ENCODE peak calls at places on chromosome 22, in seven cellular contexts. R is tibial nerve; U is spleen; J is CD8-positive, alpha-beta T cell; X is tibial artery; P is lower lobe of right lung; L is RWPE2. G is an unnamed sample. For H3K4me1, the result is how much of the 10 kb centered on the place peaks cover.

GRCh38 chr22:33467718-33468117 is 409.5 kb upstream of the SYN3 start:
- DNase-seq in R (no peak), U (no peak), P (no peak), X (no peak), J (no peak), L (no peak), G (no peak)

GRCh38 chr22:42080287-42080686 is 787 bp downstream of the SMDT1 start:
- DNase-seq in J (peak), R (no peak), L (no peak), P (no peak), X (peak), U (peak), G (peak)

GRCh38 chr22:26401726-26402125 is 27.3 kb upstream of the ASPHD2 start:
- DNase-seq in P (no peak), R (no peak), J (no peak), L (no peak), X (no peak), U (no peak), G (no peak)

GRCh38 chr22:17960695-17961442 is 63.5 kb downstream of the MICAL3 start:
- DNase-seq in P (no peak), L (no peak), J (no peak), X (no peak), U (peak), R (no peak), G (no peak)

GRCh38 chr22:45671051-45671782 is 417 bp upstream of the ATXN10 start:
- DNase-seq in L (no peak), P (no peak), R (no peak), J (no peak), X (no peak), U (peak), G (no peak)

GRCh38 chr22:30420401-30421178 is 5.0 kb upstream of the MTFP1 start:
- DNase-seq in P (no peak), L (no peak), U (no peak), J (no peak), R (no peak), X (no peak), G (peak)

GRCh38 chr22:50694766-50695420 is 22.3 kb downstream of the SHANK3 start:
- DNase-seq in L (peak), P (peak), J (no peak), R (no peak), U (peak), X (no peak), G (no peak)

GRCh38 chr22:50304528-50305392 is 2.7 kb downstream of the PLXNB2 start:
- DNase-seq in J (no peak), L (no peak), X (peak), R (no peak), U (no peak), P (peak), G (peak)

GRCh38 chr22:30485362-30485988 is 13.7 kb upstream of the SEC14L3 start:
- DNase-seq in P (peak), X (no peak), U (peak), L (no peak), R (peak), J (peak), G (no peak)

GRCh38 chr22:27667121-27667843 is 134.3 kb downstream of the MN1 start:
- DNase-seq in X (peak), P (no peak), J (no peak), R (no peak), L (no peak), U (peak), G (no peak)

GRCh38 chr22:17589810-17590375 is 26.6 kb downstream of the SLC25A18 start:
- DNase-seq in P (no peak), L (no peak), J (no peak), R (no peak), X (peak), U (peak), G (no peak)

GRCh38 chr22:22746061-22746962 is 101.9 kb downstream of the GGTLC2 start:
- DNase-seq in R (no peak), U (no peak), X (no peak), L (no peak), P (no peak), J (no peak), G (no peak)

GRCh38 chr22:39990688-39991087 is 4.1 kb upstream of the FAM83F start:
- DNase-seq in R (no peak), L (no peak), J (no peak), U (no peak), X (no peak), P (no peak), G (no peak)
- H3K27ac ChIP-seq in R (peak), L (no peak), J (no peak), U (no peak), X (no peak), P (no peak), G (no peak)

GRCh38 chr22:36455571-36456458 is 25.6 kb downstream of the TXN2 start:
- DNase-seq in L (no peak), J (peak), U (peak), P (no peak), X (no peak), R (no peak), G (no peak)

GRCh38 chr22:36456459-36456835 is 25.0 kb downstream of the TXN2 start:
- DNase-seq in X (no peak), L (no peak), P (no peak), R (no peak), J (no peak), U (no peak), G (no peak)

GRCh38 chr22:36453266-36453607 is 28.2 kb downstream of the TXN2 start:
- DNase-seq in P (no peak), U (no peak), L (no peak), J (no peak), X (no peak), R (no peak), G (no peak)

GRCh38 chr22:36453855-36454378 is 27.5 kb downstream of the TXN2 start:
- DNase-seq in J (no peak), R (no peak), X (no peak), L (no peak), U (no peak), P (no peak), G (no peak)

DNA sequence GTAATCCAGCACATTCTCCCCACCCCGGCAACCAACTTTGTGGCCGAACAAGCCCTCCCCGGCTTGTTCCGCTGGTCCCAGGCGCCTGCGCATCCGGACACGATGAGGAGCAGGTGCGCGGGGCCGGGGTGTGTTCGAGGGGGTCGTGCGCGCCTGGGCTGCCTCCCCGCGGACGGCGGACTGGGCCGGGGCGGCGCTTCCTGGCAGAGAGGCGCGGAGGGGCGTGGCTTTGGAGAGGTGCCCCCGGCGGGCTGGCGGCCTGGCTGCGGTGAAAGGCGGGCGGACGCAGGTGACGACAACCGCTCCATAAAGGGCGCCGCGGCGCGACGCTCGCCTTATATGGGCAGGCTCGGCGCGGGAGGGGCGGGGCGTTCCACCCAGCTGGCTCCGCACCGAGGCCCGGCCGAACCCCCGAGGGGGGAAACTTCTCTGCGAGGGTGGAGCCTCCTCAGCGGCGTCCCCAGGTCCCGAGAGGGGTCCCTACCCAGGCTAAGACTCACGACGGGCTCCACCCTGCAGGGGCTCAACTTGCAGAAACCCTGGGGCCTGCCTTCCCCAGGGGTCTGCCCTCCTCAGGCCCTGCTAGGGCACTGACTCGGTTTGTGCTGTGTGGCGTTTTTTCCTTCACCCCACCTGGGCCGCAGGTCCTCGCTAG is 26.4 kb downstream of the TXN2 start:
- DNase-seq in P (peak), R (peak), U (peak), X (peak), J (peak), L (peak), G (peak)
- TF ChIP-seq CTCF in P (no peak), R (no peak), U (no peak), X (no peak), J (no peak), L (peak), G (peak)

DNA sequence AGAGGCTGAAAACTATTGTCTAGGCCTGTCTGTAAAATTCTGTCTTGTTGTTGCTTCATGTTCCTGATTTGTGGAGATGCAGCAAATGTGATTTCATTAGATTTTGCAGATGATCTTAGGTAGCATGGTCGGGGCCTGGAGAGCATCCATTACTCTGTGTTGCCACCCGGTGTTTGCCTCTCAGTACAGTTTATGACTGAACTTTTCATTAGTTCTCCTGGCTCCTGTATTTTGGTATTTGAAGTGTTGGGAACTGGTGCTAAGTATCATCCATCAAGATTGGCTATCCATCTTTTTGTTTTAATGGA is 7.7 kb downstream of the YWHAH start:
- DNase-seq in L (no peak), J (no peak), R (no peak), X (no peak), U (no peak), P (no peak), G (no peak)
- H3K4me1 ChIP-seq in L (under half), J (under half), R (under half), X (half or more), U (under half), P (half or more), G (under half)

GRCh38 chr22:20545681-20546521 is 38.5 kb downstream of the MED15 start:
- DNase-seq in X (peak), U (peak), P (peak), R (no peak), J (no peak), L (no peak), G (no peak)

GRCh38 chr22:20537983-20538382 is 30.6 kb downstream of the MED15 start:
- DNase-seq in R (no peak), X (no peak), L (no peak), U (peak), P (peak), J (no peak), G (no peak)

GRCh38 chr22:20542736-20543135 is 35.3 kb downstream of the MED15 start:
- DNase-seq in R (no peak), X (no peak), U (no peak), L (no peak), J (no peak), P (no peak), G (no peak)

GRCh38 chr22:20546541-20546950 is 39.1 kb downstream of the MED15 start:
- DNase-seq in L (no peak), X (peak), P (no peak), J (no peak), R (no peak), U (no peak), G (no peak)

GRCh38 chr22:20542055-20542454 is 34.6 kb downstream of the MED15 start:
- DNase-seq in X (no peak), P (no peak), L (no peak), U (no peak), J (no peak), R (no peak), G (no peak)
- H3K27ac ChIP-seq in X (no peak), P (no peak), L (peak), U (no peak), J (no peak), R (no peak), G (no peak)

DNA sequence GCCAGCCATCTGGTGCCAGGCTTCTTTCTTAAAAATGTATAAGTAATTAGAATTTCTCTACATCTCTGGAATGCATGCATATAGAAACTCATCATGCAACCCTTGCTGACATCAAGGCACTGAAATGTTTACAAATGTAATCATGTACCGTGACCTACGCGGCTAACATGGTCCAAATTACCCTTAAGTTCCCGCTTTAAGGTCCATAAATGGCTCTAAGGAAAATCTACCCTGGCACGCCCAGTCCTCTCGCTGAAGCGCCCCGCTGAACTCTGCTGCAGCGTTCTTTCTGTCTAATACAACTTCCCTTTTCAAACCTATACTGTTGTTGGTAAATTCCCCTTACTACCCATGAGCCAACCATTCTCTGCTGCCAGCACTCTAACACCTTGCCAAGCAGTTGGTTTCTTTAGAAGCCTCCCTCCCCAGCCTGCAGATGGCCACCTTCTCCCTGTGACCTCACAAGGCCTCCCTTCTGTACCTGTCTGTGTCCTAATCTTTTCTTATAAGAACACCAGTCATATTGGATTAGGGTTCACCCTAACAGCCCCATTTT is 13.5 kb upstream of the HMOX1 start:
- DNase-seq in L (no peak), U (no peak), J (no peak), R (no peak), X (no peak), P (peak), G (no peak)
- TF ChIP-seq CTCF in L (no peak), U (no peak), J (no peak), R (no peak), X (no peak), P (no peak), G (no peak)

GRCh38 chr22:37308385-37309200 is 26.3 kb downstream of the CYTH4 start:
- DNase-seq in R (no peak), L (no peak), U (no peak), X (no peak), J (no peak), P (no peak), G (no peak)
- H3K4me1 ChIP-seq in R (under half), L (under half), U (half or more), X (under half), J (half or more), P (half or more), G (under half)

GRCh38 chr22:39933741-39934140 is 26.5 kb upstream of the TMA7B start:
- DNase-seq in X (no peak), J (no peak), L (no peak), P (no peak), R (no peak), U (no peak), G (no peak)
- H3K27ac ChIP-seq in X (no peak), J (peak), L (no peak), P (no peak), R (no peak), U (peak), G (no peak)

GRCh38 chr22:24096401-24097115 is 84.7 kb upstream of the SUSD2 start:
- DNase-seq in P (no peak), J (no peak), X (peak), L (peak), U (peak), R (no peak), G (no peak)

GRCh38 chr22:24095816-24096215 is 84.7 kb downstream of the CABIN1 start:
- DNase-seq in L (peak), U (peak), X (peak), P (no peak), J (no peak), R (no peak), G (no peak)

GRCh38 chr22:24094966-24095365 is 83.9 kb downstream of the CABIN1 start:
- DNase-seq in P (no peak), U (peak), X (peak), J (no peak), R (no peak), L (peak), G (no peak)

GRCh38 chr22:24091551-24092420 is 80.7 kb downstream of the CABIN1 start:
- DNase-seq in J (no peak), P (no peak), L (peak), X (peak), R (no peak), U (peak), G (no peak)

DNA sequence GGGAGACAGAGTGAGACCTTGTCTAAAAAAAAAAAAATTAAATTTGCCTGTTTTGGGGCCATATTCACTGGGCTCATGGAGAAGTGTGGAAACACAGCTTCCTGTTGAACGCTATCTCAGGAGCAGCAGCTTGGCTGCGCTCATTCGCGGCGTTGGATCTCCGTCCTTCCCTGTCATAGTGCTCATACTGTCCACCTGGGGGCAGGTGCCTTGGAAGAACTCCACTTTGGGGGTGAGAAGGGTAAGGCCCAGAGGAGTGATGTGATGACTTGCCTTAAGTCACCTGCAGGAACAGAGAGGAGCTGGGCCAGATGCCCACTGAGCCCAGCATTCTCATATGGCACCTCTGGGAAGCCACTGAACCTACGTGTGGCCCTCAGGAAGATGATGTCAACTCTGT is 82.8 kb downstream of the CABIN1 start:
- DNase-seq in R (no peak), U (peak), J (no peak), X (no peak), P (no peak), L (peak), G (no peak)
- TF ChIP-seq CTCF in R (no peak), U (no peak), J (no peak), X (no peak), P (no peak), L (no peak), G (peak)